ENCODE peak calls at places on chromosomes 2 and 18, in eight cellular contexts. K is tibial artery, P is RWPE1, M is GM12865, J is AG09319, I is brain microvascular endothelial cell, Q is GM23338, L is left lung. W is an unnamed sample.

GRCh38 chr2:180125245-180125962 is 118.3 kb upstream of the CWC22 start:
- DNase-seq in M (peak; percentile 65), P (peak; percentile 67), K (peak; percentile 62), I (peak; percentile 95), L (peak; percentile 39), J (peak; percentile 91), Q (peak; percentile 89), W (peak; percentile 96)

GRCh38 chr2:174024524-174025270 is 59.5 kb upstream of the SP3 start:
- DNase-seq in J (peak; percentile 67), K (peak; percentile 86), M (no peak), P (no peak), I (peak; percentile 53), Q (peak; percentile 45), L (peak; percentile 62), W (peak; percentile 81)

GRCh38 chr2:200728630-200729029 is 83.1 kb upstream of the BZW1 start:
- DNase-seq in I (no peak), J (no peak), M (no peak), K (no peak), L (no peak), P (peak; percentile 38), Q (no peak), W (peak; percentile 89)

GRCh38 chr18:48934708-48935432 is 15.9 kb downstream of the SMAD7 start:
- DNase-seq in P (no peak), J (no peak), L (no peak), K (peak; percentile 84), Q (no peak), I (no peak), M (peak; percentile 83), W (peak; percentile 60)

GRCh38 chr2:1816414-1816911 is 72.1 kb upstream of the PXDN start:
- DNase-seq in L (no peak), Q (no peak), P (no peak), I (no peak), M (no peak), K (peak; percentile 88), J (no peak), W (peak; percentile 12)

GRCh38 chr2:68807821-68808266 is 63.4 kb downstream of the BMP10 start:
- DNase-seq in K (peak; percentile 74), L (peak; percentile 67), Q (no peak), J (no peak), I (no peak), P (peak; percentile 80), M (no peak), W (peak; percentile 79)

GRCh38 chr18:8754995-8755955 is 49.9 kb downstream of the MTCL1 start:
- DNase-seq in Q (no peak), P (no peak), J (no peak), M (peak; percentile 46), K (no peak), L (no peak), I (peak; percentile 72), W (peak; percentile 78)

GRCh38 chr2:44918095-44918775 is 23.3 kb upstream of the SIX3 start:
- DNase-seq in I (no peak), Q (no peak), P (peak; percentile 41), J (no peak), M (no peak), K (no peak), L (no peak), W (no peak)

GRCh38 chr2:200119236-200119635 is 163.9 kb downstream of the MAIP1 start:
- DNase-seq in J (no peak), L (no peak), P (no peak), M (no peak), K (no peak), Q (no peak), I (no peak), W (no peak)

GRCh38 chr2:1648241-1649102 is 95.8 kb downstream of the PXDN start:
- DNase-seq in K (no peak), J (no peak), M (no peak), P (no peak), L (peak; percentile 31), Q (no peak), I (no peak), W (no peak)

GRCh38 chr2:83081835-83082522 is 1377.1 kb downstream of the SUCLG1 start:
- DNase-seq in K (no peak), I (peak; percentile 92), P (peak; percentile 15), M (no peak), J (no peak), L (no peak), Q (no peak), W (peak; percentile 96)

GRCh38 chr2:70141754-70142589 is 48.8 kb downstream of the C2orf42 start:
- DNase-seq in L (no peak), P (peak; percentile 36), K (no peak), Q (peak; percentile 78), J (no peak), M (no peak), I (peak; percentile 35), W (peak; percentile 59)

GRCh38 chr2:120867290-120868231 is 131.9 kb downstream of the GLI2 start:
- DNase-seq in J (peak; percentile 36), M (no peak), I (peak; percentile 76), P (peak; percentile 76), Q (peak; percentile 65), L (peak; percentile 73), K (peak; percentile 95), W (peak; percentile 92)

GRCh38 chr2:166614027-166614426 is 120.0 kb upstream of the SCN7A start:
- DNase-seq in Q (peak; percentile 40), M (no peak), I (no peak), P (no peak), K (no peak), J (no peak), L (no peak), W (no peak)

GRCh38 chr18:48167901-48168300 is 237.4 kb upstream of the SMAD2 start:
- DNase-seq in I (no peak), M (no peak), Q (no peak), P (no peak), L (no peak), K (peak; percentile 39), J (no peak), W (no peak)

GRCh38 chr2:239590995-239591915 is 190.4 kb upstream of the HDAC4 start:
- DNase-seq in Q (no peak), J (no peak), K (peak; percentile 46), P (no peak), L (peak; percentile 15), M (no peak), I (no peak), W (no peak)

GRCh38 chr2:144443837-144444236 is 76.1 kb downstream of the ZEB2 start:
- DNase-seq in P (no peak), I (no peak), Q (no peak), L (no peak), J (no peak), M (no peak), K (no peak), W (peak; percentile 40)

GRCh38 chr2:1774929-1775328 is 30.6 kb upstream of the PXDN start:
- DNase-seq in L (no peak), M (no peak), I (no peak), Q (no peak), P (no peak), K (peak; percentile 9), J (no peak), W (no peak)

GRCh38 chr2:209840434-209840833 is 68.8 kb downstream of the UNC80 start:
- DNase-seq in K (no peak), Q (no peak), M (no peak), P (no peak), L (no peak), I (no peak), J (no peak), W (no peak)

GRCh38 chr2:69222984-69223658 is 163.9 kb downstream of the GFPT1 start:
- DNase-seq in K (peak; percentile 91), J (no peak), I (peak; percentile 61), Q (no peak), M (no peak), L (no peak), P (no peak), W (peak; percentile 93)

GRCh38 chr2:51256736-51257135 is 224.8 kb upstream of the NRXN1 start:
- DNase-seq in I (no peak), J (no peak), Q (no peak), L (no peak), K (no peak), P (no peak), M (no peak), W (no peak)

GRCh38 chr2:206323486-206323885 is 49.0 kb downstream of the ZDBF2 start:
- DNase-seq in K (no peak), Q (peak; percentile 75), I (no peak), L (no peak), P (no peak), M (no peak), J (no peak), W (no peak)
- TF ChIP-seq CTCF in K (no peak), Q (peak; percentile 8), I (peak; percentile 4), L (no peak), P (no peak), M (no peak), J (no peak), W (no peak)

GRCh38 chr18:25033747-25034471 is 318.1 kb downstream of the ZNF521 start:
- DNase-seq in L (no peak), I (no peak), J (no peak), P (no peak), M (no peak), K (no peak), Q (no peak), W (no peak)
- TF ChIP-seq CTCF in L (no peak), I (no peak), J (no peak), P (no peak), M (no peak), K (no peak), Q (no peak), W (no peak)

DNA sequence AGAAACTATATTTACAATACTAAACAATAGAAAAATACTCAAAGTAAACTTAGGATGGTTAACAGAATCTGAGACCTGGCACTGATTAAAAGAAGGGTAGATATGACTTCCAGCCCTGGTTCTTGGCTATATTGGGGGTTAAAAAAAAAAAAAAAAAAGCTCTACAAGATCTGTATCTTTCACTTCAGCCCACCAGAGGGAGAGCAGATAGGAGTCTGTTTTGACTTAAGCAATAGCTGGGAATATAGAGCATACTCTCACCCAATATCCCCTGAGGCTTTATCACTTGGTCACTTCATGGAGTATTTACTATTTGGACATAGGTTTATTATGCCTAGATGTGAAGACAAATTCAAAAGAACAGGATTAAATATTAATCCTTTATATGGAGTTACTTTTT is 598.9 kb upstream of the LINC00305 start:
- DNase-seq in Q (peak; percentile 57), M (no peak), J (no peak), I (no peak), K (no peak), L (no peak), P (no peak), W (no peak)
- TF ChIP-seq CTCF in Q (no peak), M (no peak), J (no peak), I (no peak), K (no peak), L (no peak), P (no peak), W (no peak)

DNA sequence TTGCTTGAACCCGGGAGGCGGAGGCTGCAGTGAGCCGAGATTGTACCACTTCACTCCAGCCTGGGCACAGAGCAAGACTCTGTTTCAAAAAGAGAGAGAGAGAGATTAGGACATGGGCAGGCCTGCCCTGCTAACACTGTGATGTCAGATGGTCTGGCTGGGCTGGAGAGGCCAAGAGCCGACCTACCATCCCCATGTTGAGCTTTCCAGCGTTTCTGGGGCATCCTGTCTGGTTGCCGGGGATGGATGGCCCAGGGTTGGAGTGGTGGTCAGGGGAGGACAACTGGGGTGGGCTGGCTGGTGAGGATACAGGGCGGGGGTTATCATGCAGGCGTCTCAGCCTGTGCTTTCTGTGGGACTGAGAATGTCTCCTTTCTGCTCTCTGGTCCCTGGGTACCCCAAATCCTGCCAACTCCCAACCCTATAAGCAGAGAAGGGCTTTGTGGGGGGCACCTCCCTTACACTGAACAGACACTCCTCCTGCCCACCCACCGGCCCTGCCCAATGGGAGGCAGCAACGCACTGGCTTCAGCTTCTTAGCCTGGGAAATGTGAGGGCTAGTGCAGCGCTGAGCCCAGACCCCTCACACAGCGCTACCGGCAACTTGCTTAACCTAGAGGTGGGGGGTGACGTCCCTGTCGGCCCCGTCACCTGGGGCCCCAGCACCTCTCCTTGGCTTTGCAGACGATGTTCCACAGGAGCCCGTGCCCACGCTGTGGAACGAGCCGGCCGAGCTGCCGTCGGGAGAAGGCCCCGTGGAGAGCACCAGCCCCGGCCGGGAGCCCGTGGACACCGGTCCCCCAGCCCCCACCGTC is 5.4 kb downstream of the SNORC start:
- DNase-seq in P (no peak), I (no peak), L (no peak), K (peak; percentile 45), M (no peak), Q (peak; percentile 62), J (no peak), W (no peak)
- TF ChIP-seq CTCF in P (no peak), I (peak; percentile 18), L (no peak), K (no peak), M (no peak), Q (peak; percentile 59), J (no peak), W (no peak)

W was measured in cardiac fibroblast.